ENCODE peak calls at places on chromosomes 2 and 18, in four cellular contexts. R is small intestine, B is Peyer's patch, G is HEK293T. U is an unnamed sample.

GRCh38 chr2:49583010-49583409 is 428.7 kb upstream of the FSHR start:
- DNase-seq in R (no peak), B (no peak), G (no peak), U (no peak)

GRCh38 chr2:213316001-213316735 is 31.9 kb downstream of the SPAG16 start:
- DNase-seq in R (no peak), B (no peak), G (no peak), U (no peak)

GRCh38 chr18:32040936-32041335 is 22.3 kb downstream of the RNF125 start:
- DNase-seq in R (peak), B (peak), G (no peak), U (no peak)

GRCh38 chr2:226179010-226179409 is 620.6 kb downstream of the IRS1 start:
- DNase-seq in R (no peak), B (no peak), G (no peak), U (no peak)

GRCh38 chr18:22913861-22914260 is 19.3 kb upstream of the RBBP8 start:
- DNase-seq in R (peak), B (no peak), G (no peak), U (no peak)

GRCh38 chr2:3445891-3446290 is 66.4 kb downstream of the TRAPPC12 start:
- DNase-seq in R (no peak), B (no peak), G (no peak), U (no peak)

GRCh38 chr2:66587216-66587615 is 152.3 kb downstream of the MEIS1 start:
- DNase-seq in R (peak), B (no peak), G (peak), U (no peak)

GRCh38 chr2:9143264-9143815 is 63.3 kb upstream of the ASAP2 start:
- DNase-seq in R (no peak), B (no peak), G (no peak), U (no peak)

GRCh38 chr18:28138816-28139215 is 38.1 kb downstream of the CDH2 start:
- DNase-seq in R (no peak), B (no peak), G (no peak), U (no peak)

GRCh38 chr2:69138793-69139510 is 126.0 kb downstream of the ANTXR1 start:
- DNase-seq in R (no peak), B (no peak), G (no peak), U (no peak)

GRCh38 chr2:158359846-158360245 is 96.7 kb downstream of the CCDC148 start:
- DNase-seq in R (no peak), B (no peak), G (no peak), U (no peak)

GRCh38 chr18:55144226-55144625 is 185.0 kb upstream of the CCDC68 start:
- DNase-seq in R (no peak), B (no peak), G (no peak), U (no peak)

GRCh38 chr2:69100220-69100723 is 87.3 kb downstream of the ANTXR1 start:
- DNase-seq in R (no peak), B (no peak), G (no peak), U (no peak)

GRCh38 chr2:166081131-166081632 is 46.6 kb downstream of the SCN1A start:
- DNase-seq in R (no peak), B (no peak), G (no peak), U (no peak)

GRCh38 chr2:38155025-38155424 is 79.1 kb upstream of the CYP1B1 start:
- DNase-seq in R (no peak), B (no peak), G (no peak), U (no peak)

GRCh38 chr18:3345885-3346284 is 84.0 kb downstream of the MYL12B start:
- DNase-seq in R (no peak), B (no peak), G (no peak), U (no peak)

GRCh38 chr2:120401275-120402069 is 55.5 kb downstream of the INHBB start:
- DNase-seq in R (no peak), B (no peak), G (no peak), U (no peak)

GRCh38 chr2:85956647-85957039 is 67.9 kb upstream of the ST3GAL5 start:
- DNase-seq in R (no peak), B (no peak), G (no peak), U (no peak)

GRCh38 chr2:32852821-32853220 is 93.9 kb upstream of the LTBP1 start:
- DNase-seq in R (no peak), B (no peak), G (no peak), U (no peak)

GRCh38 chr2:226211439-226211838 is 588.2 kb downstream of the IRS1 start:
- DNase-seq in R (no peak), B (no peak), G (no peak), U (no peak)

GRCh38 chr2:27078267-27079194 is at the start of gene EMILIN1:
- DNase-seq in R (no peak), B (no peak), G (no peak), U (peak)

GRCh38 chr2:71129891-71130324 is at the start of gene MCEE:
- DNase-seq in R (peak), B (peak), G (peak), U (peak)

GRCh38 chr2:61714210-61714609 is 139.7 kb downstream of the FAM161A start:
- DNase-seq in R (no peak), B (no peak), G (no peak), U (no peak)

GRCh38 chr2:101150306-101151140 is 659 bp downstream of the TBC1D8 start:
- DNase-seq in R (peak), B (peak), G (peak), U (no peak)

GRCh38 chr18:61824733-61825363 is 68.0 kb downstream of the RNF152 start:
- DNase-seq in R (no peak), B (no peak), G (no peak), U (no peak)

GRCh38 chr2:45316576-45317338 is 294.3 kb downstream of the SRBD1 start:
- DNase-seq in R (no peak), B (no peak), G (no peak), U (no peak)

GRCh38 chr2:192010073-192010472 is 163.2 kb upstream of the CAVIN2 start:
- DNase-seq in R (no peak), B (no peak), G (no peak), U (no peak)

GRCh38 chr2:67701011-67701410 is 303.9 kb downstream of the ETAA1 start:
- DNase-seq in R (no peak), B (no peak), G (no peak), U (no peak)

GRCh38 chr18:62867521-62867920 is 152.2 kb downstream of the PHLPP1 start:
- DNase-seq in R (no peak), B (no peak), G (no peak), U (no peak)

GRCh38 chr18:53946561-53946960 is 277.9 kb downstream of the MBD2 start:
- DNase-seq in R (no peak), B (no peak), G (no peak), U (no peak)

GRCh38 chr2:151357359-151357758 is at the start of gene TNFAIP6:
- DNase-seq in R (no peak), B (no peak), G (no peak), U (no peak)

GRCh38 chr2:144183744-144184143 is 336.2 kb downstream of the ZEB2 start:
- DNase-seq in R (peak), B (peak), G (no peak), U (no peak)

GRCh38 chr2:207766697-207767460 is 2.8 kb downstream of the FZD5 start:
- DNase-seq in R (no peak), B (no peak), G (no peak), U (no peak)

GRCh38 chr18:36153203-36153602 is 23.5 kb downstream of the ELP2 start:
- DNase-seq in R (no peak), B (no peak), G (no peak), U (no peak)

GRCh38 chr2:24111407-24111861 is 11.7 kb downstream of the PFN4 start:
- DNase-seq in R (no peak), B (no peak), G (no peak), U (no peak)

GRCh38 chr2:219706823-219707281 is 79.4 kb downstream of the SLC4A3 start:
- DNase-seq in R (no peak), B (no peak), G (no peak), U (no peak)